ENCODE peak calls at places on chromosomes 13 and 19, in seven cellular contexts. One of them, this sample, is unnamed.

GRCh38 chr13:86810385-86810784 is 860.8 kb upstream of the SLITRK5 start:
- DNase-seq in activated CD4-positive, alpha-beta T cell treated with anti-CD3 and anti-CD28 coated beads, Interleukin-2, amount 50 U/mL, for 24 hours: no peak
- DNase-seq in body of pancreas: no peak
- DNase-seq in heart right ventricle: no peak
- DNase-seq in iPS-NIHi11: no peak
- DNase-seq in NCI-H748 treated with DMSO at 0.1 percent for 48 hours: no peak
- DNase-seq in RWPE2: no peak
- DNase-seq in this sample: no peak

GRCh38 chr19:18167975-18168645 is 5.5 kb upstream of the IFI30 start:
- DNase-seq in heart right ventricle: no peak
- DNase-seq in RWPE2: no peak
- DNase-seq in body of pancreas: peak; percentile 42
- DNase-seq in activated CD4-positive, alpha-beta T cell treated with anti-CD3 and anti-CD28 coated beads, Interleukin-2, amount 50 U/mL, for 24 hours: no peak
- DNase-seq in NCI-H748 treated with DMSO at 0.1 percent for 48 hours: no peak
- DNase-seq in iPS-NIHi11: peak; percentile 94
- DNase-seq in this sample: no peak

GRCh38 chr13:20001351-20001750 is 42.8 kb downstream of the ZMYM2 start:
- DNase-seq in RWPE2: no peak
- DNase-seq in heart right ventricle: no peak
- DNase-seq in NCI-H748 treated with DMSO at 0.1 percent for 48 hours: no peak
- DNase-seq in body of pancreas: no peak
- DNase-seq in activated CD4-positive, alpha-beta T cell treated with anti-CD3 and anti-CD28 coated beads, Interleukin-2, amount 50 U/mL, for 24 hours: no peak
- DNase-seq in iPS-NIHi11: no peak
- DNase-seq in this sample: no peak

GRCh38 chr13:104140557-104140956 is 1074.3 kb upstream of the SLC10A2 start:
- DNase-seq in RWPE2: no peak
- DNase-seq in iPS-NIHi11: no peak
- DNase-seq in body of pancreas: no peak
- DNase-seq in activated CD4-positive, alpha-beta T cell treated with anti-CD3 and anti-CD28 coated beads, Interleukin-2, amount 50 U/mL, for 24 hours: no peak
- DNase-seq in heart right ventricle: no peak
- DNase-seq in NCI-H748 treated with DMSO at 0.1 percent for 48 hours: peak; percentile 82
- DNase-seq in this sample: no peak

GRCh38 chr19:58476498-58477015 is 405 bp downstream of the ZNF446 start:
- DNase-seq in RWPE2: no peak
- DNase-seq in heart right ventricle: peak; percentile 31
- DNase-seq in activated CD4-positive, alpha-beta T cell treated with anti-CD3 and anti-CD28 coated beads, Interleukin-2, amount 50 U/mL, for 24 hours: no peak
- DNase-seq in iPS-NIHi11: peak; percentile 32
- DNase-seq in body of pancreas: no peak
- DNase-seq in NCI-H748 treated with DMSO at 0.1 percent for 48 hours: no peak
- DNase-seq in this sample: no peak

GRCh38 chr13:75372517-75372916 is 109.5 kb downstream of the TBC1D4 start:
- DNase-seq in NCI-H748 treated with DMSO at 0.1 percent for 48 hours: peak; percentile 49
- DNase-seq in heart right ventricle: peak; percentile 52
- DNase-seq in activated CD4-positive, alpha-beta T cell treated with anti-CD3 and anti-CD28 coated beads, Interleukin-2, amount 50 U/mL, for 24 hours: peak; percentile 18
- DNase-seq in body of pancreas: no peak
- DNase-seq in iPS-NIHi11: peak; percentile 32
- DNase-seq in RWPE2: no peak
- DNase-seq in this sample: no peak

GRCh38 chr13:44972956-44973581 is 16.2 kb downstream of the NUFIP1 start:
- DNase-seq in iPS-NIHi11: peak; percentile 45
- DNase-seq in NCI-H748 treated with DMSO at 0.1 percent for 48 hours: peak; percentile 26
- DNase-seq in heart right ventricle: no peak
- DNase-seq in RWPE2: no peak
- DNase-seq in body of pancreas: no peak
- DNase-seq in activated CD4-positive, alpha-beta T cell treated with anti-CD3 and anti-CD28 coated beads, Interleukin-2, amount 50 U/mL, for 24 hours: no peak
- DNase-seq in this sample: no peak

GRCh38 chr19:49585023-49585422 is 3.9 kb downstream of the PRRG2 start:
- DNase-seq in activated CD4-positive, alpha-beta T cell treated with anti-CD3 and anti-CD28 coated beads, Interleukin-2, amount 50 U/mL, for 24 hours: no peak
- DNase-seq in heart right ventricle: no peak
- DNase-seq in iPS-NIHi11: peak; percentile 50
- DNase-seq in body of pancreas: no peak
- DNase-seq in NCI-H748 treated with DMSO at 0.1 percent for 48 hours: peak; percentile 24
- DNase-seq in RWPE2: no peak
- DNase-seq in this sample: no peak

GRCh38 chr19:13002389-13002898 is 7.2 kb downstream of the NFIX start:
- DNase-seq in body of pancreas: peak; percentile 45
- DNase-seq in heart right ventricle: no peak
- DNase-seq in RWPE2: no peak
- DNase-seq in activated CD4-positive, alpha-beta T cell treated with anti-CD3 and anti-CD28 coated beads, Interleukin-2, amount 50 U/mL, for 24 hours: no peak
- DNase-seq in NCI-H748 treated with DMSO at 0.1 percent for 48 hours: no peak
- DNase-seq in iPS-NIHi11: no peak
- DNase-seq in this sample: no peak

GRCh38 chr13:77872995-77873394 is 45.6 kb downstream of the EDNRB start:
- DNase-seq in NCI-H748 treated with DMSO at 0.1 percent for 48 hours: no peak
- DNase-seq in iPS-NIHi11: no peak
- DNase-seq in body of pancreas: no peak
- DNase-seq in activated CD4-positive, alpha-beta T cell treated with anti-CD3 and anti-CD28 coated beads, Interleukin-2, amount 50 U/mL, for 24 hours: no peak
- DNase-seq in heart right ventricle: no peak
- DNase-seq in RWPE2: no peak
- DNase-seq in this sample: no peak

GRCh38 chr19:28956421-28956820 is 256.5 kb downstream of the UQCRFS1 start:
- DNase-seq in body of pancreas: no peak
- DNase-seq in NCI-H748 treated with DMSO at 0.1 percent for 48 hours: no peak
- DNase-seq in RWPE2: no peak
- DNase-seq in iPS-NIHi11: no peak
- DNase-seq in heart right ventricle: no peak
- DNase-seq in activated CD4-positive, alpha-beta T cell treated with anti-CD3 and anti-CD28 coated beads, Interleukin-2, amount 50 U/mL, for 24 hours: no peak
- DNase-seq in this sample: no peak

GRCh38 chr13:24694907-24695306 is 14.7 kb downstream of the ATP12A start:
- DNase-seq in iPS-NIHi11: no peak
- DNase-seq in body of pancreas: no peak
- DNase-seq in heart right ventricle: no peak
- DNase-seq in NCI-H748 treated with DMSO at 0.1 percent for 48 hours: no peak
- DNase-seq in RWPE2: no peak
- DNase-seq in activated CD4-positive, alpha-beta T cell treated with anti-CD3 and anti-CD28 coated beads, Interleukin-2, amount 50 U/mL, for 24 hours: no peak
- DNase-seq in this sample: no peak

GRCh38 chr19:55149078-55150003 is at the start of gene TNNT1:
- DNase-seq in heart right ventricle: no peak
- DNase-seq in RWPE2: no peak
- DNase-seq in iPS-NIHi11: peak; percentile 51
- DNase-seq in NCI-H748 treated with DMSO at 0.1 percent for 48 hours: no peak
- DNase-seq in body of pancreas: no peak
- DNase-seq in activated CD4-positive, alpha-beta T cell treated with anti-CD3 and anti-CD28 coated beads, Interleukin-2, amount 50 U/mL, for 24 hours: no peak
- DNase-seq in this sample: peak; percentile 62

GRCh38 chr19:8578642-8579265 is 1.5 kb upstream of the MYO1F start:
- DNase-seq in NCI-H748 treated with DMSO at 0.1 percent for 48 hours: no peak
- DNase-seq in body of pancreas: peak; percentile 74
- DNase-seq in heart right ventricle: peak; percentile 78
- DNase-seq in activated CD4-positive, alpha-beta T cell treated with anti-CD3 and anti-CD28 coated beads, Interleukin-2, amount 50 U/mL, for 24 hours: peak; percentile 79
- DNase-seq in iPS-NIHi11: peak; percentile 83
- DNase-seq in RWPE2: no peak
- DNase-seq in this sample: peak; percentile 88

GRCh38 chr13:31096624-31097302 is 64.9 kb downstream of the HSPH1 start:
- DNase-seq in iPS-NIHi11: peak; percentile 35
- DNase-seq in activated CD4-positive, alpha-beta T cell treated with anti-CD3 and anti-CD28 coated beads, Interleukin-2, amount 50 U/mL, for 24 hours: no peak
- DNase-seq in NCI-H748 treated with DMSO at 0.1 percent for 48 hours: peak; percentile 64
- DNase-seq in body of pancreas: no peak
- DNase-seq in RWPE2: no peak
- DNase-seq in heart right ventricle: no peak
- DNase-seq in this sample: no peak

GRCh38 chr13:93745884-93746283 is 519.3 kb downstream of the GPC6 start:
- DNase-seq in heart right ventricle: no peak
- DNase-seq in iPS-NIHi11: no peak
- DNase-seq in body of pancreas: no peak
- DNase-seq in NCI-H748 treated with DMSO at 0.1 percent for 48 hours: no peak
- DNase-seq in activated CD4-positive, alpha-beta T cell treated with anti-CD3 and anti-CD28 coated beads, Interleukin-2, amount 50 U/mL, for 24 hours: no peak
- DNase-seq in RWPE2: no peak
- DNase-seq in this sample: no peak

GRCh38 chr19:35115538-35115951 is at the start of gene FXYD3:
- DNase-seq in iPS-NIHi11: no peak
- DNase-seq in activated CD4-positive, alpha-beta T cell treated with anti-CD3 and anti-CD28 coated beads, Interleukin-2, amount 50 U/mL, for 24 hours: no peak
- DNase-seq in heart right ventricle: no peak
- DNase-seq in NCI-H748 treated with DMSO at 0.1 percent for 48 hours: no peak
- DNase-seq in body of pancreas: no peak
- DNase-seq in RWPE2: no peak
- DNase-seq in this sample: no peak

GRCh38 chr13:29454931-29455481 is 140.5 kb downstream of the SLC7A1 start:
- DNase-seq in NCI-H748 treated with DMSO at 0.1 percent for 48 hours: no peak
- DNase-seq in heart right ventricle: no peak
- DNase-seq in body of pancreas: no peak
- DNase-seq in activated CD4-positive, alpha-beta T cell treated with anti-CD3 and anti-CD28 coated beads, Interleukin-2, amount 50 U/mL, for 24 hours: no peak
- DNase-seq in iPS-NIHi11: peak; percentile 55
- DNase-seq in RWPE2: peak; percentile 76
- DNase-seq in this sample: no peak

GRCh38 chr19:16628984-16629691 is 1.1 kb upstream of the MED26 start:
- DNase-seq in body of pancreas: peak; percentile 51
- DNase-seq in activated CD4-positive, alpha-beta T cell treated with anti-CD3 and anti-CD28 coated beads, Interleukin-2, amount 50 U/mL, for 24 hours: no peak
- DNase-seq in heart right ventricle: peak; percentile 65
- DNase-seq in NCI-H748 treated with DMSO at 0.1 percent for 48 hours: no peak
- DNase-seq in RWPE2: no peak
- DNase-seq in iPS-NIHi11: no peak
- DNase-seq in this sample: no peak

GRCh38 chr19:46495789-46496099 is at the start of gene PNMA8B:
- DNase-seq in NCI-H748 treated with DMSO at 0.1 percent for 48 hours: peak; percentile 75
- DNase-seq in RWPE2: peak; percentile 60
- DNase-seq in activated CD4-positive, alpha-beta T cell treated with anti-CD3 and anti-CD28 coated beads, Interleukin-2, amount 50 U/mL, for 24 hours: no peak
- DNase-seq in iPS-NIHi11: peak; percentile 99
- DNase-seq in heart right ventricle: peak; percentile 58
- DNase-seq in body of pancreas: peak; percentile 79
- DNase-seq in this sample: peak; percentile 89

GRCh38 chr13:65841156-65841555 is 1389.0 kb downstream of the PCDH9 start:
- DNase-seq in NCI-H748 treated with DMSO at 0.1 percent for 48 hours: no peak
- DNase-seq in iPS-NIHi11: no peak
- DNase-seq in activated CD4-positive, alpha-beta T cell treated with anti-CD3 and anti-CD28 coated beads, Interleukin-2, amount 50 U/mL, for 24 hours: no peak
- DNase-seq in RWPE2: no peak
- DNase-seq in heart right ventricle: no peak
- DNase-seq in body of pancreas: no peak
- DNase-seq in this sample: no peak

GRCh38 chr13:30998548-30999140 is 66.2 kb downstream of the TEX26 start:
- DNase-seq in heart right ventricle: no peak
- DNase-seq in activated CD4-positive, alpha-beta T cell treated with anti-CD3 and anti-CD28 coated beads, Interleukin-2, amount 50 U/mL, for 24 hours: no peak
- DNase-seq in iPS-NIHi11: no peak
- DNase-seq in RWPE2: no peak
- DNase-seq in NCI-H748 treated with DMSO at 0.1 percent for 48 hours: peak; percentile 81
- DNase-seq in body of pancreas: no peak
- DNase-seq in this sample: no peak

GRCh38 chr19:40219721-40220276 is 1.6 kb upstream of the TTC9B start:
- DNase-seq in iPS-NIHi11: no peak
- DNase-seq in heart right ventricle: no peak
- DNase-seq in activated CD4-positive, alpha-beta T cell treated with anti-CD3 and anti-CD28 coated beads, Interleukin-2, amount 50 U/mL, for 24 hours: no peak
- DNase-seq in RWPE2: no peak
- DNase-seq in body of pancreas: no peak
- DNase-seq in NCI-H748 treated with DMSO at 0.1 percent for 48 hours: peak; percentile 8
- DNase-seq in this sample: no peak

GRCh38 chr13:50646070-50646469 is 197.4 kb downstream of the DLEU7 start:
- DNase-seq in body of pancreas: no peak
- DNase-seq in RWPE2: no peak
- DNase-seq in NCI-H748 treated with DMSO at 0.1 percent for 48 hours: no peak
- DNase-seq in activated CD4-positive, alpha-beta T cell treated with anti-CD3 and anti-CD28 coated beads, Interleukin-2, amount 50 U/mL, for 24 hours: no peak
- DNase-seq in heart right ventricle: no peak
- DNase-seq in iPS-NIHi11: no peak
- DNase-seq in this sample: no peak

GRCh38 chr19:12163841-12164240 is 945 bp downstream of the ZNF136 start:
- DNase-seq in activated CD4-positive, alpha-beta T cell treated with anti-CD3 and anti-CD28 coated beads, Interleukin-2, amount 50 U/mL, for 24 hours: no peak
- DNase-seq in iPS-NIHi11: no peak
- DNase-seq in RWPE2: no peak
- DNase-seq in heart right ventricle: no peak
- DNase-seq in body of pancreas: no peak
- DNase-seq in NCI-H748 treated with DMSO at 0.1 percent for 48 hours: no peak
- DNase-seq in this sample: no peak

GRCh38 chr19:54248016-54248601 is 5.5 kb upstream of the LILRA6 start:
- DNase-seq in body of pancreas: no peak
- DNase-seq in activated CD4-positive, alpha-beta T cell treated with anti-CD3 and anti-CD28 coated beads, Interleukin-2, amount 50 U/mL, for 24 hours: peak; percentile 29
- DNase-seq in iPS-NIHi11: no peak
- DNase-seq in heart right ventricle: peak; percentile 33
- DNase-seq in NCI-H748 treated with DMSO at 0.1 percent for 48 hours: no peak
- DNase-seq in RWPE2: no peak
- DNase-seq in this sample: no peak

GRCh38 chr19:21912654-21913053 is 76.7 kb upstream of the ZNF43 start:
- DNase-seq in body of pancreas: no peak
- DNase-seq in heart right ventricle: no peak
- DNase-seq in NCI-H748 treated with DMSO at 0.1 percent for 48 hours: no peak
- DNase-seq in activated CD4-positive, alpha-beta T cell treated with anti-CD3 and anti-CD28 coated beads, Interleukin-2, amount 50 U/mL, for 24 hours: no peak
- DNase-seq in iPS-NIHi11: no peak
- DNase-seq in RWPE2: no peak
- DNase-seq in this sample: no peak

GRCh38 chr19:49210901-49211451 is 53.4 kb downstream of the TRPM4 start:
- DNase-seq in NCI-H748 treated with DMSO at 0.1 percent for 48 hours: no peak
- DNase-seq in body of pancreas: no peak
- DNase-seq in heart right ventricle: no peak
- DNase-seq in iPS-NIHi11: peak; percentile 48
- DNase-seq in activated CD4-positive, alpha-beta T cell treated with anti-CD3 and anti-CD28 coated beads, Interleukin-2, amount 50 U/mL, for 24 hours: no peak
- DNase-seq in RWPE2: no peak
- DNase-seq in this sample: no peak

GRCh38 chr19:2982983-2983350 is 5.6 kb downstream of the TLE6 start:
- DNase-seq in heart right ventricle: peak; percentile 81
- DNase-seq in body of pancreas: peak; percentile 98
- DNase-seq in iPS-NIHi11: no peak
- DNase-seq in RWPE2: peak; percentile 78
- DNase-seq in NCI-H748 treated with DMSO at 0.1 percent for 48 hours: no peak
- DNase-seq in activated CD4-positive, alpha-beta T cell treated with anti-CD3 and anti-CD28 coated beads, Interleukin-2, amount 50 U/mL, for 24 hours: no peak
- DNase-seq in this sample: no peak

GRCh38 chr19:3149526-3150505 is 14.0 kb downstream of the GNA15 start:
- DNase-seq in heart right ventricle: no peak
- DNase-seq in RWPE2: no peak
- DNase-seq in NCI-H748 treated with DMSO at 0.1 percent for 48 hours: no peak
- DNase-seq in activated CD4-positive, alpha-beta T cell treated with anti-CD3 and anti-CD28 coated beads, Interleukin-2, amount 50 U/mL, for 24 hours: no peak
- DNase-seq in body of pancreas: no peak
- DNase-seq in iPS-NIHi11: no peak
- DNase-seq in this sample: no peak

GRCh38 chr13:21833921-21834320 is 163.0 kb downstream of the FGF9 start:
- DNase-seq in RWPE2: no peak
- DNase-seq in iPS-NIHi11: no peak
- DNase-seq in NCI-H748 treated with DMSO at 0.1 percent for 48 hours: no peak
- DNase-seq in body of pancreas: no peak
- DNase-seq in activated CD4-positive, alpha-beta T cell treated with anti-CD3 and anti-CD28 coated beads, Interleukin-2, amount 50 U/mL, for 24 hours: no peak
- DNase-seq in heart right ventricle: no peak
- DNase-seq in this sample: no peak

GRCh38 chr13:110371550-110372465 is 64.7 kb downstream of the COL4A2 start:
- DNase-seq in iPS-NIHi11: no peak
- DNase-seq in body of pancreas: no peak
- DNase-seq in activated CD4-positive, alpha-beta T cell treated with anti-CD3 and anti-CD28 coated beads, Interleukin-2, amount 50 U/mL, for 24 hours: no peak
- DNase-seq in NCI-H748 treated with DMSO at 0.1 percent for 48 hours: no peak
- DNase-seq in RWPE2: no peak
- DNase-seq in heart right ventricle: no peak
- DNase-seq in this sample: no peak

GRCh38 chr13:99191900-99192399 is 8.7 kb upstream of the UBAC2 start:
- DNase-seq in RWPE2: no peak
- DNase-seq in heart right ventricle: no peak
- DNase-seq in iPS-NIHi11: no peak
- DNase-seq in activated CD4-positive, alpha-beta T cell treated with anti-CD3 and anti-CD28 coated beads, Interleukin-2, amount 50 U/mL, for 24 hours: no peak
- DNase-seq in NCI-H748 treated with DMSO at 0.1 percent for 48 hours: no peak
- DNase-seq in body of pancreas: no peak
- DNase-seq in this sample: no peak

GRCh38 chr19:6216996-6217751 is 62.6 kb downstream of the MLLT1 start:
- DNase-seq in body of pancreas: peak; percentile 13
- DNase-seq in heart right ventricle: peak; percentile 50
- DNase-seq in NCI-H748 treated with DMSO at 0.1 percent for 48 hours: no peak
- DNase-seq in activated CD4-positive, alpha-beta T cell treated with anti-CD3 and anti-CD28 coated beads, Interleukin-2, amount 50 U/mL, for 24 hours: no peak
- DNase-seq in iPS-NIHi11: peak; percentile 86
- DNase-seq in RWPE2: peak; percentile 34
- DNase-seq in this sample: peak; percentile 77